ENCODE peak calls at places on chromosomes 1 and 21, in five cellular contexts. T, E, J, W and S are unnamed samples.

GRCh38 chr1:203765029-203765837 is at the start of gene LAX1:
- DNase-seq in T (no peak), E (no peak), J (no peak), W (peak; percentile 52), S (no peak)

GRCh38 chr21:38032402-38032801 is 116.1 kb upstream of the KCNJ6 start:
- DNase-seq in T (no peak), E (no peak), J (no peak), W (no peak), S (no peak)

GRCh38 chr1:1199961-1200875 is 6.2 kb downstream of the TNFRSF18 start:
- DNase-seq in T (no peak), E (no peak), J (peak; percentile 16), W (no peak), S (no peak)

GRCh38 chr1:194420706-194421105 is 1234.3 kb upstream of the B3GALT2 start:
- DNase-seq in T (no peak), E (no peak), J (no peak), W (no peak), S (no peak)

GRCh38 chr1:184299076-184299790 is 87.6 kb upstream of the C1orf21 start:
- DNase-seq in T (no peak), E (peak; percentile 95), J (no peak), W (no peak), S (peak; percentile 78)

GRCh38 chr1:23979387-23980005 is 631 bp downstream of the SRSF10 start:
- DNase-seq in T (no peak), E (no peak), J (no peak), W (no peak), S (no peak)

GRCh38 chr1:223815865-223816264 is 29.9 kb downstream of the TP53BP2 start:
- DNase-seq in T (no peak), E (peak; percentile 39), J (no peak), W (no peak), S (peak; percentile 62)

GRCh38 chr1:117240547-117240946 is 29.8 kb upstream of the VTCN1 start:
- DNase-seq in T (no peak), E (peak; percentile 6), J (no peak), W (no peak), S (no peak)

GRCh38 chr1:233790121-233790520 is 114.4 kb upstream of the SLC35F3 start:
- DNase-seq in T (no peak), E (no peak), J (no peak), W (no peak), S (no peak)

GRCh38 chr1:197272791-197273190 is 4.7 kb downstream of the CRB1 start:
- DNase-seq in T (no peak), E (no peak), J (no peak), W (no peak), S (no peak)

GRCh38 chr1:8083739-8084484 is 57.8 kb upstream of the ERRFI1 start:
- DNase-seq in T (no peak), E (peak; percentile 90), J (no peak), W (no peak), S (peak; percentile 84)

GRCh38 chr21:27403011-27403410 is 436.1 kb upstream of the ADAMTS5 start:
- DNase-seq in T (no peak), E (no peak), J (no peak), W (no peak), S (no peak)

GRCh38 chr21:39003982-39004775 is 179.1 kb downstream of the PSMG1 start:
- DNase-seq in T (no peak), E (peak; percentile 89), J (no peak), W (no peak), S (peak; percentile 50)

GRCh38 chr1:201515062-201515750 is 8.3 kb upstream of the CSRP1 start:
- DNase-seq in T (no peak), E (no peak), J (no peak), W (no peak), S (no peak)

GRCh38 chr1:24949331-24949881 is 19.3 kb upstream of the RUNX3 start:
- DNase-seq in T (no peak), E (peak; percentile 85), J (no peak), W (no peak), S (peak; percentile 70)

GRCh38 chr1:204445860-204446412 is 34.3 kb upstream of the PPP1R15B start:
- DNase-seq in T (no peak), E (peak; percentile 27), J (no peak), W (peak; percentile 62), S (peak; percentile 40)

GRCh38 chr1:25895365-25895990 is 10.7 kb downstream of the STMN1 start:
- DNase-seq in T (peak; percentile 92), E (peak; percentile 92), J (peak; percentile 88), W (peak; percentile 94), S (peak; percentile 97)

GRCh38 chr1:17516303-17517214 is 22.9 kb upstream of the ARHGEF10L start:
- DNase-seq in T (no peak), E (no peak), J (no peak), W (no peak), S (no peak)

GRCh38 chr1:153598309-153599172 is 14.4 kb downstream of the S100A16 start:
- DNase-seq in T (no peak), E (peak; percentile 78), J (no peak), W (peak; percentile 86), S (peak; percentile 70)

GRCh38 chr1:26127235-26128163 is 15.9 kb downstream of the PDIK1L start:
- DNase-seq in T (no peak), E (no peak), J (no peak), W (no peak), S (no peak)

GRCh38 chr1:83583351-83584014 is 415.4 kb downstream of the TTLL7 start:
- DNase-seq in T (no peak), E (no peak), J (no peak), W (peak; percentile 20), S (peak; percentile 3)

GRCh38 chr21:42073140-42074099 is 2.3 kb downstream of the UMODL1 start:
- DNase-seq in T (no peak), E (no peak), J (no peak), W (no peak), S (no peak)

GRCh38 chr1:100249155-100249536 is 488 bp downstream of the DBT start:
- DNase-seq in T (no peak), E (no peak), J (no peak), W (peak; percentile 10), S (peak; percentile 5)

GRCh38 chr1:106957795-106958194 is 98.7 kb upstream of the PRMT6 start:
- DNase-seq in T (no peak), E (no peak), J (no peak), W (no peak), S (no peak)
- TF ChIP-seq CTCF in T (no peak), E (no peak), J (no peak), W (no peak), S (peak; percentile 3)

GRCh38 chr21:35340273-35340672 is 291.2 kb upstream of the RUNX1 start:
- DNase-seq in T (no peak), E (no peak), J (no peak), W (no peak), S (no peak)
- TF ChIP-seq CTCF in T (no peak), E (no peak), J (no peak), W (no peak), S (no peak)

DNA sequence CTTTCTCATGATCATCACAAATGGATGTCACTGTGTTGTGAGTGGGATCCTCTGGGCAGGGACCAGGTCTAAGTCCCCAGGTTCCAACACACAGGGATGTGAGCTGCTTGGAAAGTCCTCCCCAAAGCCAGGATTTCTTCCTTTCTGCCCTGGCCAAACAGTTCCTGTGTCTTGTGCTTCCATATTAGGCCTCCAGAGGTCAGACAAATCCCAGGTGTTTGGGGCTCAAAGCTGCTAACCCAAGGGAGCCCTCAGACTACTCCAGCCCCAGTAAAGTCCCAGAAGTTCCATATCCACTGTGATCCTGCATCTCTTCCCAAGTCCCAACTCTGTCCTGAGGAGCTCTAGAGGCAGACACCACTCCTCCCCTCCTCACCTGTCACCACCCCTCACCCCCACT is 27.7 kb upstream of the MAGOH start:
- DNase-seq in T (no peak), E (no peak), J (no peak), W (no peak), S (peak; percentile 32)
- TF ChIP-seq CTCF in T (no peak), E (peak; percentile 22), J (peak; percentile 18), W (no peak), S (peak; percentile 54)

DNA sequence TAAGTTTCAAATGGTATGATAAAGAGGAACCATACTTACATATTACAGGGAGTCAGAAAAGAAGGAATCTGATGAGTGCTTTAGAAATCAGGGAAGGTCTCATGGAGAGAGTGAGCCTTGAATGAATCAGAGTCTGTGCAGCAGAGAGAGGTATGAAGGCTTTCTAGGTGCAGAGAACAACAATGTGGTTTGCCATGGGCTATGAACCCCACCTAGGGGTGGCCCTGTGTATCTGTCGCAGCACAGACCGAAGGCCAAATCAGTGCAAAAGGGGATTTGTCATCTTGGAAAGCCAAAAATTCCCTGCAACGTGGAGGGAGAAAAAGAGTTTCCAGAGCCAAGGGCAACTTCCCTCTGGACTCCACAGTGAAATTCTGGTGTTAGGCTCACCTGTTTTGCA is 3.5 kb downstream of the PAPPA2 start:
- DNase-seq in T (no peak), E (no peak), J (no peak), W (no peak), S (no peak)
- TF ChIP-seq CTCF in T (no peak), E (peak; percentile 17), J (peak; percentile 48), W (no peak), S (peak; percentile 5)

GRCh38 chr1:40777224-40777970 is 6.2 kb upstream of the KCNQ4 start:
- DNase-seq in T (no peak), E (no peak), J (no peak), W (no peak), S (no peak)
- TF ChIP-seq CTCF in T (no peak), E (no peak), J (no peak), W (no peak), S (no peak)

DNA sequence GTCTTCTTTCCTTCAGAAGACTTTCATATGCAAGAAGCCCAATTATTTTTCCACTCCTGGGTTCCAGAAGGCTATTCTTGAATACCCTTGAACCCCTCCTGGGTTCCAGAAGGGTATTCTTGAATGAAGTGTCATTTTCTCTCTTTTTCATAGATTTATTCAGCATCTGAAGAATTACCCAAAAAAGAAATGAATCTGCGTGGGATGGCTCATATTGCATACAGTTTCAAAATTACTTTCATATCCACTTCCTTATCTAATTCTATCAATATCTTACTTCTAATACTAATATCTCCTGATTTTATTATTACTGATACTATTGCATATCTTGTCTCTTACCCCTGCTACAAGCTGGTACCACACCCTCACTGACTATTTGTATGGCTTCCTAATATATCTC is 22.6 kb upstream of the RABGAP1L start:
- DNase-seq in T (no peak), E (no peak), J (no peak), W (no peak), S (no peak)
- TF ChIP-seq CTCF in T (no peak), E (no peak), J (no peak), W (no peak), S (no peak)

GRCh38 chr1:111747282-111747734 is 8.1 kb upstream of the INKA2 start:
- DNase-seq in T (no peak), E (peak; percentile 77), J (no peak), W (peak; percentile 68), S (peak; percentile 90)
- TF ChIP-seq CTCF in T (peak; percentile 53), E (peak; percentile 87), J (peak; percentile 75), W (peak; percentile 47), S (peak; percentile 80)

GRCh38 chr1:182588460-182589396 is at the start of gene RNASEL:
- DNase-seq in T (peak; percentile 81), E (peak; percentile 77), J (peak; percentile 68), W (peak; percentile 74), S (peak; percentile 77)
- TF ChIP-seq CTCF in T (no peak), E (no peak), J (no peak), W (no peak), S (no peak)

GRCh38 chr1:151881479-151881878 is 27.8 kb downstream of the THEM4 start:
- DNase-seq in T (no peak), E (no peak), J (no peak), W (no peak), S (no peak)
- TF ChIP-seq CTCF in T (no peak), E (no peak), J (no peak), W (no peak), S (no peak)